ENCODE peak calls at places on chromosomes 4 and X, in ten cellular contexts. G, L, M, F, C, D, R, Z, O and J are unnamed samples.

GRCh38 chrX:17488036-17488435 is 113.0 kb downstream of the NHS start:
- DNase-seq in G (no peak), L (no peak), M (no peak), F (no peak), C (no peak), D (peak), R (no peak), Z (peak), O (peak), J (no peak)

GRCh38 chrX:9676311-9676710 is 89.3 kb downstream of the GPR143 start:
- DNase-seq in G (no peak), L (no peak), M (no peak), F (no peak), C (no peak), D (no peak), R (no peak), Z (peak), O (no peak), J (no peak)

GRCh38 chr4:59712474-59712873 is 1487.7 kb upstream of the ADGRL3 start:
- DNase-seq in G (no peak), L (no peak), M (no peak), F (no peak), C (no peak), D (no peak), R (no peak), Z (no peak), O (no peak), J (no peak)

GRCh38 chr4:24809376-24809775 is 14.0 kb downstream of the SOD3 start:
- DNase-seq in G (no peak), L (peak), M (no peak), F (peak), C (peak), D (no peak), R (no peak), Z (peak), O (no peak), J (peak)

GRCh38 chrX:30308263-30309138 is 689 bp downstream of the NR0B1 start:
- DNase-seq in G (peak), L (no peak), M (no peak), F (peak), C (peak), D (no peak), R (no peak), Z (peak), O (no peak), J (no peak)

GRCh38 chr4:97590266-97590665 is 553.0 kb downstream of the STPG2 start:
- DNase-seq in G (no peak), L (no peak), M (no peak), F (no peak), C (no peak), D (no peak), R (no peak), Z (no peak), O (no peak), J (no peak)

GRCh38 chrX:16155586-16155985 is 11.7 kb upstream of the MAGEB17 start:
- DNase-seq in G (no peak), L (no peak), M (no peak), F (no peak), C (no peak), D (no peak), R (no peak), Z (no peak), O (no peak), J (no peak)

GRCh38 chrX:20477836-20478532 is 211.3 kb upstream of the RPS6KA3 start:
- DNase-seq in G (peak), L (no peak), M (no peak), F (no peak), C (no peak), D (no peak), R (no peak), Z (no peak), O (no peak), J (peak)

GRCh38 chrX:55919367-55920221 is 202.0 kb downstream of the RRAGB start:
- DNase-seq in G (no peak), L (no peak), M (no peak), F (peak), C (peak), D (no peak), R (no peak), Z (no peak), O (no peak), J (no peak)

GRCh38 chrX:39157006-39157405 is 355.7 kb downstream of the MID1IP1 start:
- DNase-seq in G (no peak), L (no peak), M (no peak), F (no peak), C (no peak), D (no peak), R (no peak), Z (no peak), O (no peak), J (no peak)

GRCh38 chr4:16205298-16206164 is 20.7 kb downstream of the TAPT1 start:
- DNase-seq in G (no peak), L (no peak), M (peak), F (peak), C (peak), D (no peak), R (no peak), Z (peak), O (no peak), J (no peak)

GRCh38 chr4:8394125-8394524 is 46.4 kb downstream of the ACOX3 start:
- DNase-seq in G (no peak), L (peak), M (no peak), F (no peak), C (no peak), D (peak), R (peak), Z (peak), O (no peak), J (peak)

DNA sequence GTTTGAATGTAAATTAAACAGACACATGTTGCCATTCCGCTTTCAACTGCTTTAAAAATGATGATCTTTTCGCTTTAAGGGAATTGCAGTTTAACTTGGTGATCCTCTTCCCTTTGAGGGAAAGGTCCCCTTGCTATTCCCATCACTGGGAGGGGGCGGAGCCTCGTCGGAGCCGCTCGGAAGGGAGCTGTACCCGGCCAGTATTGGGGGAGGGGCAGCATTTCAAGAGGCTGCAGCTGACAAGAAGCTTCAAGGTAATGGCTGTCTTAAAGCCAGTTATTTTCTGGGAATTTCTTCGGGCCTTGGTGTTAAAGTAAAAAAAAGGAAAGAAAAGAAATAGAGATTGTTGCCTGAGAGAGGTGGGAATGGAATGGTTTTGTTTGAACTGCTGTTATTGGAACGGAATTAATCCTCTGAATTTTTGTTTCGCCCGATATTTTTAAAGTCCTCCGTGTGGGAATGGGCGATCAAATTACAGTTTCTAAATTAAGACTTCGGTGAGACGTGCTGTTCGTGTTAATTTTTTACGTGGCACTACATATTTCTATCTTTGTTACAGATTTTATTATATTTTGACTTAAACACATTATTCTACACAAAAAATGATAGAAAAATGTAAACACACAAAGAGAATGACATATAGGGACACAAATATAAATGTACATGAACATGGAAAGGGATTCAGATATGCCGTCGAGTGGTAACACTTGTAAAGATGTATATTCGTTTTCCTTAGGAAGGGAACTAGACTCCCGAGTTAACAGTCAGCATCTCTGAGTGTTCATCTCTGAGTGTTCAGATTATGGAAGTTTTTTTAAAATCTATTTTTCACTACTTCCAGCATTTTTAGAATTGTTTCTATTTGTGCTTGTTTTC is 9.2 kb downstream of the PWWP3B start:
- DNase-seq in G (no peak), L (no peak), M (no peak), F (no peak), C (peak), D (peak), R (peak), Z (no peak), O (peak), J (no peak)
- H3K4me3 ChIP-seq in G (no peak), L (no peak), M (no peak), F (no peak), C (peak), D (no peak), R (no peak), Z (no peak), O (peak), J (no peak)

GRCh38 chr4:54226399-54227260 is 2.5 kb upstream of the PDGFRA start:
- DNase-seq in G (peak), L (peak), M (no peak), F (no peak), C (peak), D (peak), R (no peak), Z (peak), O (peak), J (peak)
- H3K4me3 ChIP-seq in G (peak), L (peak), M (no peak), F (peak), C (peak), D (peak), R (peak), Z (peak), O (peak), J (peak)

GRCh38 chrX:155028192-155028591 is 1.5 kb downstream of the FUNDC2 start:
- DNase-seq in G (no peak), L (no peak), M (peak), F (peak), C (no peak), D (no peak), R (no peak), Z (no peak), O (no peak), J (no peak)
- H3K4me3 ChIP-seq in G (no peak), L (peak), M (peak), F (peak), C (peak), D (no peak), R (peak), Z (peak), O (peak), J (peak)

GRCh38 chr4:133151301-133151680 is 2.2 kb downstream of the PCDH10 start:
- DNase-seq in G (no peak), L (no peak), M (no peak), F (no peak), C (peak), D (peak), R (no peak), Z (peak), O (no peak), J (no peak)
- H3K4me3 ChIP-seq in G (no peak), L (peak), M (no peak), F (no peak), C (peak), D (peak), R (peak), Z (no peak), O (peak), J (no peak)